ENCODE peak calls at places on chromosomes 16 and 17, in seven cellular contexts. L is pancreas; A is heart left ventricle; G is CD8-positive, alpha-beta T cell; O is GM23338; C is GM12865; V is left ventricle myocardium inferior. R is an unnamed sample.

GRCh38 chr17:82865996-82866395 is 26.2 kb upstream of the ZNF750 start:
- DNase-seq in L (no peak), O (no peak), A (no peak), V (no peak), C (no peak), G (no peak), R (no peak)

GRCh38 chr17:82267575-82268379 is 5.7 kb downstream of the CSNK1D start:
- DNase-seq in A (peak), O (no peak), L (peak), G (peak), V (peak), C (no peak), R (peak)

GRCh38 chr16:49491736-49492089 is 118.1 kb downstream of the C16orf78 start:
- DNase-seq in L (peak), A (peak), C (no peak), O (peak), G (no peak), V (peak), R (peak)

GRCh38 chr16:53893731-53894435 is 189.9 kb downstream of the FTO start:
- DNase-seq in O (no peak), V (no peak), A (no peak), L (peak), C (no peak), G (no peak), R (no peak)

GRCh38 chr16:71540-72341 is 690 bp downstream of the RHBDF1 start:
- DNase-seq in O (peak), V (peak), A (no peak), C (no peak), G (no peak), L (peak), R (peak)

GRCh38 chr16:55499951-55500350 is 8.9 kb upstream of the LPCAT2 start:
- DNase-seq in C (no peak), G (no peak), A (no peak), L (no peak), O (no peak), V (no peak), R (no peak)

GRCh38 chr16:14350626-14351025 is 279.4 kb downstream of the PARN start:
- DNase-seq in L (no peak), O (no peak), V (no peak), G (no peak), A (no peak), C (no peak), R (no peak)

GRCh38 chr16:28001184-28001583 is 62.3 kb downstream of the GSG1L start:
- DNase-seq in V (no peak), O (no peak), G (no peak), L (no peak), C (no peak), A (no peak), R (no peak)

GRCh38 chr16:55464375-55464774 is 14.6 kb upstream of the MMP2 start:
- DNase-seq in C (no peak), O (peak), V (no peak), G (no peak), L (no peak), A (no peak), R (no peak)

GRCh38 chr17:2222901-2223616 is 80.5 kb downstream of the SMG6 start:
- DNase-seq in L (peak), V (peak), C (peak), O (no peak), A (no peak), G (peak), R (peak)

GRCh38 chr17:47813512-47814031 is 8.0 kb downstream of the OSBPL7 start:
- DNase-seq in C (no peak), G (no peak), O (no peak), A (no peak), V (no peak), L (peak), R (no peak)

GRCh38 chr16:81730090-81731051 is 48.7 kb upstream of the PLCG2 start:
- DNase-seq in O (peak), G (peak), V (peak), C (peak), A (peak), L (peak), R (peak)

GRCh38 chr16:81734632-81735434 is 44.3 kb upstream of the PLCG2 start:
- DNase-seq in C (no peak), A (no peak), V (no peak), L (no peak), O (no peak), G (no peak), R (no peak)

GRCh38 chr16:81731636-81732035 is 47.5 kb upstream of the PLCG2 start:
- DNase-seq in A (no peak), C (no peak), O (no peak), V (no peak), L (no peak), G (no peak), R (no peak)

GRCh38 chr16:81733295-81733694 is 45.8 kb upstream of the PLCG2 start:
- DNase-seq in A (no peak), V (no peak), L (no peak), G (no peak), O (no peak), C (no peak), R (no peak)

GRCh38 chr16:81732699-81733098 is 46.4 kb upstream of the PLCG2 start:
- DNase-seq in V (no peak), L (no peak), C (no peak), G (no peak), O (no peak), A (no peak), R (no peak)
- TF ChIP-seq CTCF in V (no peak), L (no peak), C (no peak), G (no peak), O (peak), A (no peak), R (no peak)

GRCh38 chr17:57806083-57806830 is 43.6 kb downstream of the MRPS23 start:
- DNase-seq in V (no peak), A (no peak), L (no peak), G (no peak), C (no peak), O (no peak), R (no peak)
- H3K4me3 ChIP-seq in V (no peak), A (no peak), L (no peak), G (no peak), C (no peak), O (no peak), R (no peak)

GRCh38 chr16:85563031-85563430 is 50.1 kb upstream of the GSE1 start:
- DNase-seq in G (no peak), V (no peak), C (no peak), O (no peak), A (no peak), L (no peak), R (no peak)

GRCh38 chr16:85562102-85562786 is 50.9 kb upstream of the GSE1 start:
- DNase-seq in G (no peak), C (no peak), V (no peak), A (no peak), L (no peak), O (no peak), R (no peak)

GRCh38 chr16:85564277-85565051 is 48.7 kb upstream of the GSE1 start:
- DNase-seq in G (no peak), V (no peak), O (no peak), A (no peak), C (peak), L (peak), R (no peak)

GRCh38 chr16:85565340-85565739 is 47.8 kb upstream of the GSE1 start:
- DNase-seq in V (no peak), O (no peak), A (no peak), C (no peak), L (no peak), G (no peak), R (no peak)

DNA sequence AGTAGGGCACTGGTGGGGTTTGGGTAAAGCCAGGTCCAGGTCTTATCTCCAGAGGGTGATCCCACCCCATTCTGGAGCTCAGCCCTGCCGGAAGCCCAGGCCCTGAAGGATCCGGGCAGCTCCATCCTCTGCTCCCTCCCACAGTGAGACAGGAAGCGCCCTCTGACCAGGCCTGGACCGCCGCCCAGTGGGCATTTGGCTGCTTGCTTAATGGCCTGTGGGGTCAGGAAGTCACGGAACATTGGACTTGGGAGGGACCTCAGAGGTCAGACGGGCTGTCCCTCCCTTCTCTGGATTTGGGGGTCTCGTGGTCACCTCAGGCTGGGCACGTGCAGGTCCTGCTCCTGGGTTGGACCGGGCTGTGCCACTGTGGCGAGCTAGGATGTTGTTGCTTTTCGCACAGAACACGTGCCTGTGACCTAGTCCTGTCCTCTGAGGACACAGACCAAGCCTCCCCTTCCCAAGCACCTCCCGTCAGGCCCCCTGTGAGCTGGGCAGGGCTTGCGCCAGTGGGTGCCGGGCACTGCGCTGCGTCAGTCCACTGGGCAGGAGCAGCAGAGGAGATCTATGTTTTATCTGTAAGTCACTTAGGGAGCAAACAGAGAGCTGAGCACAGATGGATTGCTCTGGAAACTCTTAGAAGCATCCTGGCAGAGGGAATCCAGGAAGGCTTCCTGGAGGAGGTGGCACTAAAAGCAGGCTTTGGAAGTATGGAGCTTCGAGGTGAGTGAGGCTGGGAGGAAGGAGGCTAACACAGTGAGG is 49.4 kb upstream of the GSE1 start:
- DNase-seq in V (peak), G (no peak), C (no peak), L (peak), O (no peak), A (peak), R (peak)
- TF ChIP-seq CTCF in V (peak), G (no peak), C (no peak), L (no peak), O (peak), A (no peak), R (no peak)

DNA sequence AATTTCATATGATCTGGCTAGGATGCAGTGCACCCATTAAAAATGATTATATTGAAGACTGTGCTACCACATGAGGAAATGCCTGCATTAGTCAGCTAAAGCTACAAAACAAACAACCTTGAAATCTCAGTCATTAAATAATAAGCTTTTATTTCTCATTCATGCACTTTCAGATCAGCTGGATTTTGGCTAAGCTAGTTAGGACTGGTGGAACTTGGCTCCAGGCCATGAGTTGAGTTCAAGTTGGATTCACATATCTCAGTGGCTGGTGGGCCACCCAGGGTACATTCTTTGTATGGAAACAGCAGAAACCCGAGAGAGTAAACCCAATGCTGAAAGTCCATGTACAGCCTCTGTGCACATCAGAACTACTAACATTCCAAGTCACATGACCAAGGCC is 6.4 kb upstream of the SLFN12L start:
- DNase-seq in O (no peak), C (no peak), V (no peak), G (no peak), A (no peak), L (no peak), R (no peak)
- H3K4me3 ChIP-seq in O (no peak), C (no peak), V (no peak), G (no peak), A (no peak), L (no peak), R (no peak)

GRCh38 chr17:72597354-72598087 is 476.7 kb downstream of the SOX9 start:
- DNase-seq in L (no peak), A (no peak), C (no peak), V (no peak), O (no peak), G (no peak), R (no peak)
- TF ChIP-seq CTCF in L (no peak), A (no peak), C (no peak), V (no peak), O (no peak), G (no peak), R (no peak)

GRCh38 chr17:12924614-12925013 is 93.2 kb downstream of the ELAC2 start:
- DNase-seq in C (no peak), V (no peak), O (no peak), L (no peak), A (no peak), G (no peak), R (no peak)

GRCh38 chr17:12922120-12922519 is 95.7 kb downstream of the ELAC2 start:
- DNase-seq in O (no peak), A (no peak), C (no peak), L (no peak), V (no peak), G (no peak), R (no peak)

GRCh38 chr17:12928736-12929135 is 89.1 kb downstream of the ELAC2 start:
- DNase-seq in C (peak), L (no peak), A (no peak), G (no peak), V (no peak), O (peak), R (no peak)

GRCh38 chr17:12927001-12927400 is 90.8 kb downstream of the ELAC2 start:
- DNase-seq in O (no peak), L (no peak), A (no peak), V (no peak), G (no peak), C (no peak), R (no peak)

DNA sequence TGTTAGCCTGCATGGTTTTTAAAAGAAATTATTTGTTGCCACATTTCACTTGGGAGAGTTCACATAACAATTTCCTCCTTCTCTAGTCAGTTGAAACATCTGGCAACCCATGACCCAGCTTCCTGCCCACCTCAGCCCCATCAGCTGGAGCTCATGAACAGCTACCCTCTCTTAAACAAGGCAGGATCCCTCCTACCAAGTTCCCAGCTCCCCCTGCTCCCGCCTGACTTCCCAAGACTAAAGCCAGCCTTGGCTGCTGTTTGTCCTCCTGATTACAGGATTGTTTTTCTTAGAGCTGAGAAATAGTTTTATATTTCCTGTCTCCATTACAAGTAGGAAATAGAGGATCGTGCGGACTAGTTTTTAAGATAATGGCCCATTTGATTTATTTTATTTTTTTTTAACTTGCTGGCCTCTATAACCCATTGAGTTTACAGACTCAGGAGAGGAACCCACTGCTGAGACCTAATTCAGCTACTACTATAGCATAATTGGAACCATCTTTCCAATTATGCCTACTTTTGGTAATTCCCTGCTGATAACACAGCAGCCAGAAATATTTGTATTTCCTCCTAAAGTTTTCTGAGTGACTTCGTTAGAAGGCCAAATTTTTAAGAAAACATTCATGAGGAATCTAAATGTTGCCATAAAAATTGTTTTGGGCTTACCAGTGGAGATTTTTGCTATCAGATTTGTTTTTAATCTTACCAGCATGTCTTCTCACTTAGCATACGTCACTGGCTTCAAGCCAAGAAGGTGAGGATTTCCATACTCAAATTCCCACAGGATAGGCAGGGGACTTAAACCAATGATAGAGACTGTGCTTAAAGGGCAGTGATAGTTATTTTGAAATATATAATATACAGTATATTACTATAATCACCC is 90.0 kb downstream of the ELAC2 start:
- DNase-seq in O (no peak), V (peak), C (no peak), A (no peak), L (no peak), G (no peak), R (peak)
- H3K4me3 ChIP-seq in O (no peak), V (no peak), C (no peak), A (no peak), L (no peak), G (no peak), R (no peak)

GRCh38 chr16:75546293-75546692 is 9.8 kb downstream of the TMEM231 start:
- DNase-seq in V (no peak), L (no peak), C (no peak), O (no peak), G (no peak), A (no peak), R (no peak)

GRCh38 chr16:75555213-75555706 is 792 bp downstream of the TMEM231 start:
- DNase-seq in O (peak), V (peak), C (peak), G (no peak), L (peak), A (peak), R (peak)

GRCh38 chr16:75552951-75553350 is 3.1 kb downstream of the TMEM231 start:
- DNase-seq in G (no peak), V (no peak), L (no peak), A (no peak), O (no peak), C (no peak), R (no peak)

GRCh38 chr16:75555707-75556512 is at the start of gene TMEM231:
- DNase-seq in O (peak), C (peak), L (peak), V (peak), G (peak), A (peak), R (peak)

GRCh38 chr16:75550211-75550662 is 5.8 kb downstream of the TMEM231 start:
- DNase-seq in A (no peak), G (peak), O (peak), V (no peak), L (no peak), C (peak), R (no peak)
- TF ChIP-seq CTCF in A (peak), G (no peak), O (peak), V (peak), L (no peak), C (peak), R (no peak)

DNA sequence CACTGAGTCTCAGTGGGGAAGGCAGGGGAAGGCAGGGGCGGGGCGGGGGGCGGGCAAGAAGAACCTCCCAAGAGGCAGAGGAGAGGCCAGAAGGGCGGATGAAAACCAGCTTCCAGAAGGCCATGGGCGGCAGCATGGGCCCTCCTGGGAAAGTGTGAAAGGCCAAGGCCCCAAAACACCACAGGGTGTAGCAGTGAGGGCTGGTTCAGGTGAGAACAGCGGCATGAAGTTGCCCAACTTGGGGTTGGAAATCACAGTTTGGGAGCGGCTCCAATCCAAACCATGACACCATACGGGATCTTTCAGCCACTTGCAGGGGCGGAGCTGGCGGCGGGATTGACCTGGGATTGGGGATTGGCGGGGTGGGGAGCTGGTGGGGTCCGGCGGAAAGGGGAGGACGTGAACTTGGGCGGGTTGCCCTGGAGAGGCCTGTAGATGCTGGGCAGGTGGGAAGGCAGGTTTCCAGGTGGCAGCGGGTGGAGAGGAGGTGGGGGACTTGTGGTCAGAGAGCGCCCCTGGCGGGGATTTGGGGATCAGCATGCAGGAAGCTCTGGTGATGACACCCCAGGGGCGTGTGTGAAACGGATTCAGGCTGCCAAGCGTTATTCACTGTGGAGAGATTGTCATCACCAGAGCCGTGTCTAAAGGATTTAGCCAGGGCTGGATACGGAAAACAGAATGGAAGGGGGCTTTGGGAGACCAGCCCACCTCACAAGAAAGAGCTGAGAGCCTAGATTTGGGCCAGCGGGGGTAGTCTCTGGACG is 80.9 kb downstream of the ARHGAP23 start:
- DNase-seq in G (peak), L (peak), V (peak), O (peak), C (peak), A (peak), R (peak)
- H3K4me3 ChIP-seq in G (peak), L (no peak), V (peak), O (peak), C (no peak), A (peak), R (no peak)

GRCh38 chr16:23907903-23908302 is 72.1 kb downstream of the PRKCB start:
- DNase-seq in A (no peak), O (no peak), G (no peak), L (no peak), V (no peak), C (no peak), R (no peak)

GRCh38 chr16:23909792-23910418 is 74.1 kb downstream of the PRKCB start:
- DNase-seq in A (no peak), C (no peak), O (no peak), L (no peak), V (no peak), G (no peak), R (no peak)

GRCh38 chr16:23907457-23907902 is 71.7 kb downstream of the PRKCB start:
- DNase-seq in L (no peak), A (no peak), V (no peak), O (no peak), G (no peak), C (no peak), R (no peak)

GRCh38 chr16:23905027-23905426 is 69.2 kb downstream of the PRKCB start:
- DNase-seq in G (no peak), C (no peak), L (no peak), A (no peak), V (peak), O (peak), R (no peak)

DNA sequence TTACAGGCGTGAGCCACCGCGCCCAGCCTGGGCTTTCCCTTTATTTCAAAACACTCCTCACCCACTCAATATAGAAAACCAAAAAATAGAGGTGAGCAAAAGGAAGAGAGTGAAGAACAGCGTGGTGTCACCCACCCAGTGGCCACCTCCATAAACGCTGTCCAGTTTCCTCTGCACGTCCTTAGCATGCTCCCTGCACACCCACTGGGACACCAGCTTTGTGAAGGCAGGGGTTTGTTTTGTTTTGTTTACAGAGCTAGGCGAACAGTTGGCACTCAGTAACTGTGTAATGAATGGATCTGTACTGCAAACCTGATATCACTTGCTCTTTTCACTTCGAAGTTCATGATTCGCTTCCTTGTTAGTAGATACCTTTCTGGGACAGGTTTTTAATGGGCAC is 73.0 kb downstream of the PRKCB start:
- DNase-seq in G (no peak), A (no peak), O (no peak), V (no peak), L (no peak), C (no peak), R (no peak)
- TF ChIP-seq CTCF in G (no peak), A (no peak), O (no peak), V (no peak), L (no peak), C (no peak), R (no peak)